ENCODE peak calls at places on chromosomes 1 and 21, in four cellular contexts. Y is activated CD8-positive, alpha-beta memory T cell treated with anti-CD3 and anti-CD28 coated beads for 48 hours; S is BJ; X is LoVo. J is an unnamed sample.
A peak's percentile ranks its signal among the peaks of the same experiment; 100 is the strongest.

GRCh38 chr1:70536708-70537398 is 125.8 kb downstream of the CTH start:
- DNase-seq in S (no peak), X (no peak), Y (no peak), J (no peak)

GRCh38 chr1:153919879-153920852 is 2.6 kb downstream of the GATAD2B start:
- DNase-seq in X (no peak), S (no peak), Y (no peak), J (peak; percentile 23)

GRCh38 chr1:193417945-193418744 is 231.7 kb upstream of the B3GALT2 start:
- DNase-seq in Y (no peak), S (no peak), X (peak; percentile 18), J (no peak)

GRCh38 chr1:29439615-29440014 is 203.3 kb downstream of the PTPRU start:
- DNase-seq in Y (no peak), X (no peak), S (no peak), J (no peak)

GRCh38 chr1:20202166-20202565 is 15.8 kb upstream of the PLA2G2C start:
- DNase-seq in Y (no peak), S (no peak), X (no peak), J (no peak)

GRCh38 chr1:223708001-223708359 is 4.4 kb upstream of the CAPN2 start:
- DNase-seq in X (no peak), S (no peak), Y (no peak), J (no peak)

GRCh38 chr1:170743083-170743482 is 79.2 kb downstream of the PRRX1 start:
- DNase-seq in S (no peak), Y (no peak), X (no peak), J (no peak)

GRCh38 chr1:8330271-8331125 is 12.6 kb downstream of the SLC45A1 start:
- DNase-seq in Y (no peak), X (no peak), S (no peak), J (no peak)

GRCh38 chr1:114685851-114686250 is 9.5 kb downstream of the AMPD1 start:
- DNase-seq in X (no peak), Y (no peak), S (no peak), J (no peak)

GRCh38 chr21:34534522-34534921 is 22.5 kb upstream of the KCNE1 start:
- DNase-seq in S (no peak), X (no peak), Y (no peak), J (no peak)

GRCh38 chr1:147651466-147651865 is 18.9 kb downstream of the ACP6 start:
- DNase-seq in Y (no peak), S (no peak), X (no peak), J (no peak)

GRCh38 chr1:155967410-155968400 is 10.6 kb downstream of the ARHGEF2 start:
- DNase-seq in X (no peak), S (no peak), Y (no peak), J (no peak)

GRCh38 chr1:168453056-168453455 is 90.7 kb downstream of the XCL2 start:
- DNase-seq in S (no peak), X (no peak), Y (no peak), J (no peak)

GRCh38 chr1:198107041-198107440 is 49.8 kb upstream of the NEK7 start:
- DNase-seq in Y (no peak), X (no peak), S (no peak), J (no peak)

GRCh38 chr1:32695098-32695904 is 7.3 kb downstream of the SYNC start:
- DNase-seq in S (no peak), X (peak; percentile 34), Y (no peak), J (no peak)

GRCh38 chr21:35309316-35309715 is 260.2 kb upstream of the RUNX1 start:
- DNase-seq in Y (no peak), S (no peak), X (no peak), J (no peak)

GRCh38 chr1:98898901-98899300 is 105.8 kb downstream of the PLPPR5 start:
- DNase-seq in X (no peak), S (peak; percentile 1), Y (no peak), J (no peak)

GRCh38 chr1:68558321-68559026 is 61.6 kb upstream of the DEPDC1 start:
- DNase-seq in X (no peak), S (no peak), Y (no peak), J (no peak)

GRCh38 chr1:192810253-192810880 is 1.5 kb downstream of the RGS2 start:
- DNase-seq in S (no peak), X (peak; percentile 9), Y (no peak), J (no peak)

J was measured in activated T-helper 2 cell treated with anti-CD3 and anti-CD28 coated beads, Interferon-gamma antibody, Interleukin-2, Interleukin-4, amounts not matched to agents 10 μg/mL and 5 μg/mL and 100 μg/mL, durations not matched to agents 14 hours and 24 hours and 36 hours.